ENCODE peak calls at places on chromosome 16, in seven cellular contexts. I, N, C, U, J, Z and D are unnamed samples.

GRCh38 chr16:66551362-66551761 is 1.0 kb upstream of the CKLF start:
- DNase-seq in I (peak), N (peak), C (peak), U (peak), J (no peak), Z (no peak), D (no peak)

GRCh38 chr16:89909777-89910716 is 8.6 kb upstream of the MC1R start:
- DNase-seq in I (peak), N (peak), C (peak), U (peak), J (peak), Z (no peak), D (peak)

GRCh38 chr16:12295395-12295794 is 318.9 kb downstream of the SNX29 start:
- DNase-seq in I (no peak), N (no peak), C (no peak), U (no peak), J (no peak), Z (no peak), D (no peak)

GRCh38 chr16:78478267-78478821 is 378.9 kb downstream of the WWOX start:
- DNase-seq in I (peak), N (no peak), C (peak), U (peak), J (no peak), Z (no peak), D (no peak)

GRCh38 chr16:2867987-2868789 is 10.2 kb upstream of the PRSS22 start:
- DNase-seq in I (peak), N (peak), C (peak), U (peak), J (peak), Z (peak), D (peak)

GRCh38 chr16:3283525-3284447 is 495 bp downstream of the ZNF263 start:
- DNase-seq in I (no peak), N (no peak), C (peak), U (no peak), J (no peak), Z (no peak), D (no peak)

GRCh38 chr16:12612598-12613101 is 191.0 kb downstream of the CPPED1 start:
- DNase-seq in I (no peak), N (no peak), C (no peak), U (no peak), J (no peak), Z (no peak), D (no peak)

GRCh38 chr16:78684040-78684611 is 584.7 kb downstream of the WWOX start:
- DNase-seq in I (no peak), N (no peak), C (no peak), U (no peak), J (no peak), Z (no peak), D (peak)

GRCh38 chr16:12971216-12971615 is 69.8 kb downstream of the SHISA9 start:
- DNase-seq in I (no peak), N (no peak), C (no peak), U (no peak), J (no peak), Z (no peak), D (no peak)

GRCh38 chr16:997440-998051 is 16.0 kb downstream of the SOX8 start:
- DNase-seq in I (peak), N (no peak), C (peak), U (peak), J (peak), Z (no peak), D (no peak)

GRCh38 chr16:88747588-88748301 is 37.3 kb downstream of the PIEZO1 start:
- DNase-seq in I (no peak), N (peak), C (peak), U (peak), J (no peak), Z (no peak), D (no peak)

GRCh38 chr16:12871784-12872183 is 29.6 kb upstream of the SHISA9 start:
- DNase-seq in I (no peak), N (no peak), C (no peak), U (no peak), J (no peak), Z (no peak), D (no peak)

GRCh38 chr16:57155702-57156350 is 30.0 kb downstream of the PSME3IP1 start:
- DNase-seq in I (no peak), N (no peak), C (no peak), U (no peak), J (no peak), Z (no peak), D (no peak)

GRCh38 chr16:86713021-86713631 is 134.8 kb downstream of the FOXL1 start:
- DNase-seq in I (no peak), N (no peak), C (no peak), U (no peak), J (no peak), Z (no peak), D (no peak)

GRCh38 chr16:57574086-57574485 is 31.6 kb downstream of the ADGRG5 start:
- DNase-seq in I (no peak), N (no peak), C (no peak), U (no peak), J (no peak), Z (no peak), D (no peak)

GRCh38 chr16:10349851-10350250 is 36.0 kb upstream of the ATF7IP2 start:
- DNase-seq in I (no peak), N (no peak), C (no peak), U (no peak), J (no peak), Z (no peak), D (no peak)

GRCh38 chr16:68396481-68396880 is 51.8 kb downstream of the SMPD3 start:
- DNase-seq in I (peak), N (no peak), C (no peak), U (peak), J (peak), Z (peak), D (no peak)

GRCh38 chr16:11045846-11046245 is 101.5 kb downstream of the CLEC16A start:
- DNase-seq in I (no peak), N (no peak), C (no peak), U (no peak), J (no peak), Z (no peak), D (no peak)

GRCh38 chr16:88591577-88592021 is 21.4 kb downstream of the ZC3H18 start:
- DNase-seq in I (no peak), N (peak), C (no peak), U (peak), J (no peak), Z (no peak), D (no peak)

GRCh38 chr16:58366247-58367031 is 25.8 kb upstream of the GINS3 start:
- DNase-seq in I (no peak), N (no peak), C (no peak), U (no peak), J (no peak), Z (no peak), D (no peak)

GRCh38 chr16:28845173-28846079 is 722 bp downstream of the TUFM start:
- DNase-seq in I (peak), N (no peak), C (peak), U (no peak), J (no peak), Z (no peak), D (no peak)

GRCh38 chr16:52470601-52471000 is 76.3 kb downstream of the TOX3 start:
- DNase-seq in I (no peak), N (no peak), C (no peak), U (no peak), J (no peak), Z (no peak), D (no peak)

GRCh38 chr16:66590322-66590721 is 11.1 kb downstream of the CMTM2 start:
- DNase-seq in I (no peak), N (no peak), C (no peak), U (no peak), J (no peak), Z (no peak), D (peak)

GRCh38 chr16:78955206-78955605 is 645.3 kb downstream of the MAF start:
- DNase-seq in I (no peak), N (no peak), C (no peak), U (no peak), J (no peak), Z (no peak), D (no peak)

GRCh38 chr16:19348578-19349315 is 63.2 kb downstream of the CLEC19A start:
- DNase-seq in I (peak), N (no peak), C (peak), U (no peak), J (no peak), Z (no peak), D (no peak)

GRCh38 chr16:69932228-69932627 is 18.9 kb upstream of the CLEC18A start:
- DNase-seq in I (no peak), N (no peak), C (no peak), U (no peak), J (no peak), Z (no peak), D (no peak)

GRCh38 chr16:87586201-87586782 is 16.0 kb upstream of the JPH3 start:
- DNase-seq in I (no peak), N (no peak), C (no peak), U (no peak), J (no peak), Z (no peak), D (no peak)

GRCh38 chr16:27377666-27378485 is 24.1 kb upstream of the IL21R start:
- DNase-seq in I (no peak), N (peak), C (no peak), U (no peak), J (no peak), Z (no peak), D (no peak)

GRCh38 chr16:68332411-68333121 is 21.7 kb downstream of the PRMT7 start:
- DNase-seq in I (no peak), N (no peak), C (no peak), U (no peak), J (no peak), Z (no peak), D (no peak)

GRCh38 chr16:27828671-27829070 is 234.8 kb downstream of the GSG1L start:
- DNase-seq in I (no peak), N (no peak), C (no peak), U (no peak), J (no peak), Z (no peak), D (peak)

GRCh38 chr16:67242138-67242730 is 5.0 kb downstream of the FHOD1 start:
- DNase-seq in I (no peak), N (no peak), C (no peak), U (no peak), J (no peak), Z (no peak), D (no peak)

GRCh38 chr16:67964477-67965131 is 3.8 kb downstream of the SLC12A4 start:
- DNase-seq in I (no peak), N (no peak), C (no peak), U (no peak), J (no peak), Z (no peak), D (no peak)

GRCh38 chr16:30659507-30660423 is 1.5 kb downstream of the FBRS start:
- DNase-seq in I (peak), N (peak), C (no peak), U (peak), J (peak), Z (no peak), D (no peak)

GRCh38 chr16:26005336-26005735 is 313.6 kb downstream of the HS3ST4 start:
- DNase-seq in I (no peak), N (no peak), C (no peak), U (no peak), J (no peak), Z (no peak), D (no peak)

GRCh38 chr16:24986512-24987303 is 28.5 kb downstream of the ARHGAP17 start:
- DNase-seq in I (no peak), N (no peak), C (no peak), U (no peak), J (no peak), Z (peak), D (peak)

GRCh38 chr16:75801307-75801706 is 75.0 kb upstream of the CPHXL start:
- DNase-seq in I (no peak), N (no peak), C (no peak), U (no peak), J (no peak), Z (no peak), D (no peak)

DNA sequence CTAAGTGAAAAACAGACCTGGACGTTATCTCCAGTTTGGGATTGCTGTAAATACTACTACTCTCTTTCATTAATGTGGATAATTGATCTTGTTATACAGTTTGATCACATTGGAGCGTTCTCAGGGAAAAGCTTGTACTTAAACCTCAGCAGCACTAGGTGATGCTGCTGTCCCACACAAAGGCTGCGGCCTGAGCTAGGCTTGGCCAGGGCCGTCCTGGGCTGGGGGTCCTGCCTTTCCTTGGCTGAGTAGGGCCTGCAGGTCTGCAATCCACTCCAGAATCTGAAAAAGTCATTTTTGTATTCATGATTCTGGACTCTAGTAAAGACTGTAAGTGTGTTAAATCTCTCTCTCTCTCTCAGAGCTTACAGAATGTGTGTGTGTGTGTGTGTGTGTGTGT is 23.7 kb upstream of the PMFBP1 start:
- DNase-seq in I (peak), N (no peak), C (peak), U (no peak), J (no peak), Z (no peak), D (no peak)
- TF ChIP-seq CTCF in I (peak), N (no peak), C (no peak), U (no peak), J (no peak), Z (peak), D (no peak)

GRCh38 chr16:15608398-15609285 is 34.3 kb downstream of the MARF1 start:
- DNase-seq in I (no peak), N (no peak), C (no peak), U (no peak), J (no peak), Z (no peak), D (no peak)
- TF ChIP-seq CTCF in I (no peak), N (no peak), C (no peak), U (no peak), J (no peak), Z (no peak), D (no peak)

GRCh38 chr16:22813946-22814325 is at the start of gene HS3ST2:
- DNase-seq in I (peak), N (no peak), C (peak), U (no peak), J (peak), Z (no peak), D (peak)
- TF ChIP-seq CTCF in I (peak), N (no peak), C (no peak), U (no peak), J (peak), Z (no peak), D (no peak)

GRCh38 chr16:81792828-81793227 is 13.7 kb downstream of the PLCG2 start:
- DNase-seq in I (no peak), N (no peak), C (no peak), U (no peak), J (no peak), Z (no peak), D (no peak)
- TF ChIP-seq CTCF in I (no peak), N (no peak), C (no peak), U (no peak), J (no peak), Z (no peak), D (no peak)